ENCODE peak calls at places on chromosomes 16 and 17, in nine cellular contexts. A is anterior cingulate cortex; D is NCI-H2227 treated with DMSO at 0.1 percent for 48 hours; C is stimulated activated CD8-positive, alpha-beta memory T cell treated with anti-CD3 and anti-CD28 coated beads, Interleukin-4, amount 100 ng/mL, for 48 hours; Y is iPS DF 6.9; F is activated CD4-positive, alpha-beta T cell treated with anti-CD3 and anti-CD28 coated beads for 48 hours; N is NCI-H1694; S is keratinocyte; H is Peyer's patch. Q is an unnamed sample.

GRCh38 chr17:78929908-78930775 is 5.0 kb upstream of the TIMP2 start:
- DNase-seq in H (no peak), N (no peak), Y (no peak), A (no peak), D (no peak), F (no peak), C (no peak), S (no peak), Q (no peak)

GRCh38 chr17:82859431-82860403 is 19.9 kb upstream of the ZNF750 start:
- DNase-seq in F (peak), C (peak), A (no peak), H (peak), Y (no peak), N (no peak), D (peak), S (no peak), Q (no peak)

GRCh38 chr16:6977906-6978305 is 354.7 kb upstream of the RBFOX1 start:
- DNase-seq in Y (no peak), H (no peak), S (no peak), C (no peak), D (no peak), A (no peak), F (no peak), N (peak), Q (no peak)

GRCh38 chr16:71754652-71755051 is 30.2 kb upstream of the PHLPP2 start:
- DNase-seq in S (no peak), Y (no peak), C (no peak), A (no peak), H (no peak), F (no peak), N (no peak), D (no peak), Q (no peak)

GRCh38 chr17:44093231-44093900 is 22.8 kb downstream of the G6PC3 start:
- DNase-seq in A (no peak), N (peak), H (no peak), F (no peak), S (no peak), C (no peak), Y (no peak), D (no peak), Q (no peak)

GRCh38 chr17:39235555-39236221 is 9.9 kb upstream of the STAC2 start:
- DNase-seq in D (peak), C (peak), H (no peak), S (no peak), A (no peak), F (peak), Y (peak), N (peak), Q (peak)

GRCh38 chr16:21169249-21169981 is 10.9 kb downstream of the LDAF1 start:
- DNase-seq in F (no peak), C (no peak), A (no peak), N (no peak), H (no peak), D (no peak), S (no peak), Y (no peak), Q (no peak)

GRCh38 chr16:1537763-1538289 is 4.4 kb downstream of the TMEM204 start:
- DNase-seq in Y (no peak), S (no peak), N (no peak), A (no peak), C (peak), F (peak), D (no peak), H (no peak), Q (no peak)

GRCh38 chr16:57022445-57022844 is 33.1 kb downstream of the NLRC5 start:
- DNase-seq in A (no peak), S (no peak), D (no peak), F (no peak), N (no peak), Y (no peak), C (no peak), H (no peak), Q (no peak)

GRCh38 chr17:66676421-66676820 is 158.5 kb upstream of the CACNG5 start:
- DNase-seq in D (peak), N (no peak), Y (no peak), H (peak), A (no peak), S (peak), F (no peak), C (no peak), Q (no peak)